ENCODE peak calls at places on chromosomes 12 and 14, in four cellular contexts. I is HEK293T, Q is HepG2, W is K562. O is an unnamed sample.

GRCh38 chr12:91594715-91595114 is 412.1 kb upstream of the DCN start:
- DNase-seq in I (no peak), Q (no peak), W (no peak), O (no peak)

GRCh38 chr14:90697146-90697545 is 119.1 kb downstream of the TTC7B start:
- DNase-seq in I (no peak), Q (no peak), W (no peak), O (no peak)

GRCh38 chr12:62301799-62302133 is 41.6 kb downstream of the USP15 start:
- DNase-seq in I (no peak), Q (no peak), W (no peak), O (no peak)

GRCh38 chr12:57460457-57461325 is 1.1 kb downstream of the GLI1 start:
- DNase-seq in I (no peak), Q (no peak), W (no peak), O (peak; percentile 81)

GRCh38 chr12:104748356-104748755 is 209.7 kb downstream of the SLC41A2 start:
- DNase-seq in I (no peak), Q (no peak), W (no peak), O (no peak)

GRCh38 chr14:50745401-50746058 is 77.4 kb upstream of the SAV1 start:
- DNase-seq in I (no peak), Q (no peak), W (no peak), O (no peak)

GRCh38 chr14:74647061-74647833 is 35.2 kb upstream of the LTBP2 start:
- DNase-seq in I (no peak), Q (no peak), W (no peak), O (no peak)

GRCh38 chr12:118307069-118307954 is 65.4 kb downstream of the TAOK3 start:
- DNase-seq in I (no peak), Q (no peak), W (no peak), O (no peak)

GRCh38 chr12:3274664-3275063 is 197.5 kb downstream of the TSPAN9 start:
- DNase-seq in I (no peak), Q (no peak), W (no peak), O (no peak)

GRCh38 chr12:33708935-33709334 is 269.3 kb upstream of the SYT10 start:
- DNase-seq in I (no peak), Q (no peak), W (no peak), O (no peak)

GRCh38 chr12:70692681-70693288 is 55.6 kb upstream of the PTPRB start:
- DNase-seq in I (peak; percentile 33), Q (no peak), W (peak; percentile 12), O (no peak)

GRCh38 chr12:76238688-76239087 is 109.5 kb downstream of the BBS10 start:
- DNase-seq in I (no peak), Q (no peak), W (no peak), O (no peak)

GRCh38 chr12:19967486-19967885 is 400.9 kb upstream of the PDE3A start:
- DNase-seq in I (no peak), Q (no peak), W (no peak), O (no peak)

GRCh38 chr12:2722806-2723205 is 72.0 kb upstream of the FKBP4 start:
- DNase-seq in I (no peak), Q (no peak), W (no peak), O (no peak)

GRCh38 chr12:48336564-48336963 is 14.2 kb downstream of the ZNF641 start:
- DNase-seq in I (no peak), Q (no peak), W (no peak), O (peak; percentile 35)

GRCh38 chr12:49036029-49036428 is 17.5 kb upstream of the PRKAG1 start:
- DNase-seq in I (no peak), Q (no peak), W (no peak), O (no peak)

GRCh38 chr14:57502581-57503254 is 9.1 kb upstream of the CCDC198 start:
- DNase-seq in I (no peak), Q (no peak), W (no peak), O (no peak)

GRCh38 chr14:22841311-22841710 is 4.9 kb downstream of the MMP14 start:
- DNase-seq in I (no peak), Q (no peak), W (no peak), O (no peak)

GRCh38 chr12:48986720-48987291 is 8.7 kb downstream of the WNT1 start:
- DNase-seq in I (no peak), Q (no peak), W (no peak), O (no peak)

GRCh38 chr14:80585506-80585835 is 356.1 kb downstream of the CEP128 start:
- DNase-seq in I (no peak), Q (no peak), W (no peak), O (no peak)

GRCh38 chr12:69252033-69252432 is 12.7 kb downstream of the CPSF6 start:
- DNase-seq in I (no peak), Q (no peak), W (no peak), O (no peak)

GRCh38 chr12:131782061-131782460 is 46.1 kb upstream of the MMP17 start:
- DNase-seq in I (no peak), Q (no peak), W (no peak), O (no peak)

GRCh38 chr14:77638738-77639137 is 22.3 kb upstream of the SPTLC2 start:
- DNase-seq in I (no peak), Q (no peak), W (no peak), O (no peak)

GRCh38 chr12:121793836-121794531 is 496 bp upstream of the RHOF start:
- DNase-seq in I (peak; percentile 84), Q (peak; percentile 75), W (peak; percentile 86), O (peak; percentile 95)

GRCh38 chr12:125412506-125412905 is 347.3 kb downstream of the AACS start:
- DNase-seq in I (no peak), Q (no peak), W (no peak), O (no peak)

GRCh38 chr12:22821985-22822384 is 197.0 kb downstream of the ETNK1 start:
- DNase-seq in I (no peak), Q (peak; percentile 12), W (no peak), O (no peak)

GRCh38 chr12:8996682-8997405 is 7.5 kb downstream of the KLRG1 start:
- DNase-seq in I (no peak), Q (no peak), W (no peak), O (no peak)

GRCh38 chr14:79111963-79112362 is 941.8 kb downstream of the NRXN3 start:
- DNase-seq in I (no peak), Q (no peak), W (no peak), O (no peak)

GRCh38 chr12:5003025-5003666 is 40.5 kb upstream of the KCNA5 start:
- DNase-seq in I (peak; percentile 76), Q (peak; percentile 33), W (peak; percentile 41), O (peak; percentile 84)

GRCh38 chr14:106039400-106039799 is 513.0 kb downstream of the TMEM121 start:
- DNase-seq in I (no peak), Q (no peak), W (peak; percentile 15), O (no peak)

GRCh38 chr14:99124482-99125104 is 147.4 kb downstream of the BCL11B start:
- DNase-seq in I (peak; percentile 33), Q (no peak), W (no peak), O (no peak)

GRCh38 chr12:122013136-122013535 is 8.5 kb upstream of the BCL7A start:
- DNase-seq in I (no peak), Q (no peak), W (no peak), O (no peak)

GRCh38 chr12:3132636-3133409 is 55.6 kb downstream of the TSPAN9 start:
- DNase-seq in I (no peak), Q (no peak), W (no peak), O (peak; percentile 65)

GRCh38 chr14:105093426-105094192 is 28.4 kb upstream of the GPR132 start:
- DNase-seq in I (peak; percentile 92), Q (peak; percentile 20), W (peak; percentile 83), O (peak; percentile 94)

GRCh38 chr12:88132387-88132786 is 9.5 kb downstream of the CEP290 start:
- DNase-seq in I (no peak), Q (no peak), W (no peak), O (no peak)

DNA sequence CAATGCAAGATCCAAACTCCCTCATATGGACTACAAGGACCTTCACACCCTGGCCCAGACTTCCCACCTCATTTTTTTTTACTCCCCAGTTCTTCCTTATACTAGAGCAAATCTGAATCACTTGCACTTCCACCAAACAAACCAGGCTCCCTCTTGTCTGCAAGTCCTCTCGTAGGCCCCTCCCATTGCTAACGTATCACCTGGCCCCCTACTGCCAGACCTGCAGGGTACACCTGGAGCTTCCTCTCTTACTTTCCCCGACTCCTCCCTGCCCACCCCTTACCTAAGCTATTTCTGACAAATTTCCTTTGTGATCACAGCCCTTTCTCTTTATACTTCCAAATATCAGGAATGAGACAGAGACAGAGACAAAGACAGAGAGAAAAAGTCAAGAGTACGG is 463.9 kb downstream of the GALC start:
- DNase-seq in I (no peak), Q (no peak), W (no peak), O (peak; percentile 55)
- TF ChIP-seq ELF4 in I (no peak), Q (no peak), W (no peak), O (no peak)

GRCh38 chr12:100767371-100767770 is 27.2 kb upstream of the ANO4 start:
- DNase-seq in I (no peak), Q (no peak), W (no peak), O (no peak)

DNA sequence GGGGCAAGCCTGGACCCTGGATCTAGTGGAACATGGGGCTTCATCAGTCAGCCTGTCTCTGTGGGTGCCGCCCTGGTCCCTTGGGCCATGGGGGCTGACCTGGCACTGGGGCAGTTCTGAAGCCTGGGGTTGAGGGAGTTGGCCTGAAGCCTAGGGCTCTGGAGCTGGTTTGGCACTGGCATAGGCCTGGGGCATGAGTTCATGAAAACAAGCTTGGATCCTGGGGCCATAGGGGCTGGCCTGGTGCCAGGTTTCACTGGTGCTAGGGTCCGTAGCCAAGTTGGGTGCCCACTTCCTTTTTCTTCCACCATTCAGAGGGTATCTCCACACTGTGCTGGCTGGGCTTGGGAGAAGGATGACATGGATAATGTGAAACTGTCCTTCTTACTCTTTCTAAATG is 26.6 kb upstream of the ANO4 start:
- DNase-seq in I (no peak), Q (no peak), W (no peak), O (no peak)
- TF ChIP-seq ELF4 in I (no peak), Q (no peak), W (no peak), O (no peak)

DNA sequence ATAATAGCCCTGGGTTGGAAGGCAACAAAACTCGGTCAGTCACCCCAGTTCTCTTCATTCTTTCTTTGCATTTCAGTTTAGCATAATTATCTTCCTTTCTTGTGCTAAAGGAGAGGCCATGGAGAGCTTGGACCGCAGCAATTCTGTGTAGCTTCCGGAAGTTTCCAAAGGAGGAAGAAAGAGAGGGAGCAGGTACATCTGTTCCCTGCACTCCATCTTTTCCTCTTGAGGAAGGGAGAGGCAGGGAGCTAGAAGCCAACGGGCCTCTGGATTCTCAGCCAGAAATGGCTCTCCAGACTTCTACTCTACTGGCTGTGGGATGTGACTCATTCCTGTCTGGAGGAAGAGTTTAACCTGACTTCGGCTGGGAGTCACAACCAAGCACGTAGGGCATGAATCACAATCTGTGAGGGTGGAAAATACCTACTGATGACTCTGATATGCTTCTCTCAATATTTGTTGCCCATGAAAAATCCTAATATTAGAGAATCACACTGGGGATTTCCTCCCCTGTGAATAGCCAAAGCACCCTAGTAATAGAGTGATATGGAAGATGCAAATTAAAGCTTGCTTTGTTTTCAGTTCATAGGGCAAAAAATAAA is 17.0 kb downstream of the ANO6 start:
- DNase-seq in I (peak; percentile 17), Q (peak; percentile 66), W (peak; percentile 26), O (peak; percentile 29)
- TF ChIP-seq ELF4 in I (no peak), Q (no peak), W (no peak), O (no peak)

GRCh38 chr12:89889051-89889450 is 180.4 kb upstream of the ATP2B1 start:
- DNase-seq in I (no peak), Q (no peak), W (no peak), O (no peak)
- TF ChIP-seq ELF4 in I (no peak), Q (no peak), W (no peak), O (no peak)

GRCh38 chr14:33780035-33780434 is 170.8 kb downstream of the EGLN3 start:
- DNase-seq in I (no peak), Q (no peak), W (no peak), O (no peak)
- TF ChIP-seq ELF4 in I (no peak), Q (no peak), W (no peak), O (no peak)

GRCh38 chr14:100587763-100588411 is 670 bp upstream of the BEGAIN start:
- DNase-seq in I (no peak), Q (no peak), W (no peak), O (peak; percentile 10)
- TF ChIP-seq ELF4 in I (no peak), Q (no peak), W (no peak), O (no peak)